ENCODE peak calls at places on chromosomes 2 and 18, in four cellular contexts. One of them, this sample, is unnamed.
A peak's percentile ranks its signal among the peaks of the same experiment; 100 is the strongest.

GRCh38 chr2:73918856-73919255 is 7.8 kb upstream of the DGUOK start:
- DNase-seq in nucleus accumbens: no peak
- DNase-seq in K562: no peak
- DNase-seq in heart left ventricle: no peak
- DNase-seq in this sample: no peak

GRCh38 chr2:71563872-71564271 is 110.5 kb downstream of the DYSF start:
- DNase-seq in heart left ventricle: no peak
- DNase-seq in nucleus accumbens: no peak
- DNase-seq in K562: no peak
- DNase-seq in this sample: no peak

GRCh38 chr18:79508565-79509535 is 113.1 kb downstream of the NFATC1 start:
- DNase-seq in heart left ventricle: no peak
- DNase-seq in nucleus accumbens: no peak
- DNase-seq in K562: no peak
- DNase-seq in this sample: no peak

GRCh38 chr2:75389271-75389670 is 171.5 kb downstream of the EVA1A start:
- DNase-seq in heart left ventricle: no peak
- DNase-seq in K562: no peak
- DNase-seq in nucleus accumbens: no peak
- DNase-seq in this sample: no peak

GRCh38 chr2:238564286-238564920 is 137.7 kb downstream of the ASB1 start:
- DNase-seq in K562: no peak
- DNase-seq in heart left ventricle: no peak
- DNase-seq in nucleus accumbens: no peak
- DNase-seq in this sample: no peak

GRCh38 chr2:216765810-216766259 is 70.5 kb upstream of the IGFBP5 start:
- DNase-seq in K562: peak; percentile 39
- DNase-seq in nucleus accumbens: no peak
- DNase-seq in heart left ventricle: peak; percentile 72
- DNase-seq in this sample: no peak

GRCh38 chr2:219309278-219309677 is at the start of gene PTPRN:
- DNase-seq in K562: no peak
- DNase-seq in heart left ventricle: no peak
- DNase-seq in nucleus accumbens: peak; percentile 72
- DNase-seq in this sample: no peak

GRCh38 chr2:210443527-210443926 is 33.0 kb downstream of the LANCL1 start:
- DNase-seq in heart left ventricle: no peak
- DNase-seq in K562: no peak
- DNase-seq in nucleus accumbens: no peak
- DNase-seq in this sample: no peak

GRCh38 chr2:68436270-68436669 is 30.8 kb downstream of the FBXO48 start:
- DNase-seq in K562: no peak
- DNase-seq in heart left ventricle: no peak
- DNase-seq in nucleus accumbens: no peak
- DNase-seq in this sample: no peak

GRCh38 chr2:229851870-229852269 is 69.9 kb downstream of the TRIP12 start:
- DNase-seq in K562: peak; percentile 7
- DNase-seq in heart left ventricle: no peak
- DNase-seq in nucleus accumbens: no peak
- DNase-seq in this sample: no peak

GRCh38 chr2:72497761-72498160 is 328.1 kb downstream of the EXOC6B start:
- DNase-seq in heart left ventricle: no peak
- DNase-seq in nucleus accumbens: no peak
- DNase-seq in K562: no peak
- DNase-seq in this sample: no peak

GRCh38 chr2:181300600-181301291 is 156.4 kb upstream of the ITGA4 start:
- DNase-seq in heart left ventricle: no peak
- DNase-seq in K562: no peak
- DNase-seq in nucleus accumbens: no peak
- DNase-seq in this sample: no peak

GRCh38 chr2:35510641-35511040 is 844.9 kb upstream of the CRIM1 start:
- DNase-seq in nucleus accumbens: no peak
- DNase-seq in K562: no peak
- DNase-seq in heart left ventricle: no peak
- DNase-seq in this sample: no peak

GRCh38 chr2:70777450-70777849 is 9.4 kb upstream of the ADD2 start:
- DNase-seq in heart left ventricle: no peak
- DNase-seq in nucleus accumbens: no peak
- DNase-seq in K562: no peak
- DNase-seq in this sample: no peak

GRCh38 chr2:47652041-47652713 is 130.8 kb upstream of the MSH6 start:
- DNase-seq in K562: no peak
- DNase-seq in nucleus accumbens: no peak
- DNase-seq in heart left ventricle: no peak
- DNase-seq in this sample: no peak

GRCh38 chr2:40341198-40341597 is 110.7 kb downstream of the SLC8A1 start:
- DNase-seq in heart left ventricle: no peak
- DNase-seq in nucleus accumbens: no peak
- DNase-seq in K562: no peak
- DNase-seq in this sample: no peak

GRCh38 chr2:219569041-219569440 is 2.3 kb downstream of the OBSL1 start:
- DNase-seq in K562: no peak
- DNase-seq in nucleus accumbens: no peak
- DNase-seq in heart left ventricle: no peak
- DNase-seq in this sample: no peak

GRCh38 chr2:9699139-9699823 is 68.5 kb upstream of the YWHAQ start:
- DNase-seq in heart left ventricle: no peak
- DNase-seq in K562: peak; percentile 64
- DNase-seq in nucleus accumbens: no peak
- DNase-seq in this sample: peak; percentile 64

GRCh38 chr18:59885579-59886163 is 14.1 kb upstream of the PMAIP1 start:
- DNase-seq in nucleus accumbens: no peak
- DNase-seq in K562: no peak
- DNase-seq in heart left ventricle: no peak
- DNase-seq in this sample: no peak

GRCh38 chr2:45765847-45766254 is 114.4 kb downstream of the PRKCE start:
- DNase-seq in K562: no peak
- DNase-seq in heart left ventricle: peak; percentile 54
- DNase-seq in nucleus accumbens: no peak
- DNase-seq in this sample: no peak

GRCh38 chr2:88131201-88131998 is 3.5 kb upstream of the FABP1 start:
- DNase-seq in nucleus accumbens: no peak
- DNase-seq in K562: no peak
- DNase-seq in heart left ventricle: no peak
- DNase-seq in this sample: no peak

GRCh38 chr2:240347373-240347940 is 88.0 kb upstream of the GPC1 start:
- DNase-seq in heart left ventricle: no peak
- DNase-seq in nucleus accumbens: no peak
- DNase-seq in K562: no peak
- DNase-seq in this sample: no peak

GRCh38 chr2:130764035-130764820 is 8.9 kb downstream of the AMER3 start:
- DNase-seq in heart left ventricle: no peak
- DNase-seq in nucleus accumbens: no peak
- DNase-seq in K562: no peak
- DNase-seq in this sample: no peak

GRCh38 chr2:96253006-96253405 is 12.8 kb downstream of the TMEM127 start:
- DNase-seq in heart left ventricle: no peak
- DNase-seq in K562: no peak
- DNase-seq in nucleus accumbens: no peak
- DNase-seq in this sample: no peak

GRCh38 chr2:20523053-20523452 is 76.2 kb downstream of the RHOB start:
- DNase-seq in K562: no peak
- DNase-seq in heart left ventricle: no peak
- DNase-seq in nucleus accumbens: no peak
- DNase-seq in this sample: no peak

GRCh38 chr2:190432567-190433231 is 24.5 kb downstream of the MFSD6 start:
- DNase-seq in nucleus accumbens: no peak
- DNase-seq in heart left ventricle: no peak
- DNase-seq in K562: no peak
- DNase-seq in this sample: no peak

GRCh38 chr2:152581360-152581759 is 135.9 kb downstream of the PRPF40A start:
- DNase-seq in nucleus accumbens: no peak
- DNase-seq in K562: no peak
- DNase-seq in heart left ventricle: no peak
- DNase-seq in this sample: no peak

GRCh38 chr18:26460449-26461091 is 87.8 kb downstream of the KCTD1 start:
- DNase-seq in nucleus accumbens: no peak
- DNase-seq in heart left ventricle: peak; percentile 38
- DNase-seq in K562: no peak
- DNase-seq in this sample: peak; percentile 72

GRCh38 chr18:10081477-10081876 is 167.7 kb downstream of the VAPA start:
- DNase-seq in K562: peak; percentile 44
- DNase-seq in heart left ventricle: no peak
- DNase-seq in nucleus accumbens: no peak
- DNase-seq in this sample: no peak

GRCh38 chr18:7272268-7273049 is 41.6 kb downstream of the LRRC30 start:
- DNase-seq in K562: peak; percentile 16
- DNase-seq in nucleus accumbens: peak; percentile 6
- DNase-seq in heart left ventricle: peak; percentile 71
- DNase-seq in this sample: peak; percentile 54

GRCh38 chr2:119223521-119224390 is at the start of gene STEAP3:
- DNase-seq in K562: peak; percentile 97
- DNase-seq in heart left ventricle: peak; percentile 82
- DNase-seq in nucleus accumbens: no peak
- DNase-seq in this sample: peak; percentile 72

GRCh38 chr2:60957224-60957623 is 60.3 kb upstream of the PEX13 start:
- DNase-seq in nucleus accumbens: no peak
- DNase-seq in heart left ventricle: no peak
- DNase-seq in K562: no peak
- DNase-seq in this sample: no peak

GRCh38 chr2:46645681-46646162 is 166.4 kb downstream of the TMEM247 start:
- DNase-seq in nucleus accumbens: peak; percentile 65
- DNase-seq in heart left ventricle: peak; percentile 29
- DNase-seq in K562: peak; percentile 22
- DNase-seq in this sample: peak; percentile 91

GRCh38 chr2:109466674-109467575 is 146.8 kb downstream of the SEPTIN10 start:
- DNase-seq in K562: no peak
- DNase-seq in nucleus accumbens: no peak
- DNase-seq in heart left ventricle: no peak
- DNase-seq in this sample: no peak

GRCh38 chr2:119136093-119136492 is 22.5 kb downstream of the C1QL2 start:
- DNase-seq in K562: no peak
- DNase-seq in heart left ventricle: no peak
- DNase-seq in nucleus accumbens: no peak
- DNase-seq in this sample: no peak

GRCh38 chr18:79784071-79784913 is 13.4 kb upstream of the KCNG2 start:
- DNase-seq in nucleus accumbens: no peak
- DNase-seq in heart left ventricle: no peak
- DNase-seq in K562: no peak
- DNase-seq in this sample: no peak

GRCh38 chr2:29220506-29221270 is 105.5 kb downstream of the CLIP4 start:
- DNase-seq in heart left ventricle: no peak
- DNase-seq in nucleus accumbens: no peak
- DNase-seq in K562: no peak
- DNase-seq in this sample: no peak

This sample was measured in RWPE1.